ENCODE peak calls at places on chromosomes 11 and 22, in nine cellular contexts. A, E, Y, H, V, W, C, B and I are unnamed samples.

GRCh38 chr11:130381317-130381716 is 47.1 kb downstream of the ADAMTS8 start:
- DNase-seq in A (no peak), E (no peak), Y (no peak), H (no peak), V (peak; percentile 4), W (no peak), C (no peak), B (no peak), I (no peak)

GRCh38 chr11:10751581-10751940 is 515 bp downstream of the CTR9 start:
- DNase-seq in A (peak; percentile 19), E (no peak), Y (no peak), H (peak; percentile 32), V (no peak), W (no peak), C (peak; percentile 14), B (no peak), I (no peak)

GRCh38 chr11:126419801-126420729 is 64.6 kb downstream of the ST3GAL4 start:
- DNase-seq in A (no peak), E (peak; percentile 66), Y (no peak), H (no peak), V (peak; percentile 88), W (no peak), C (no peak), B (no peak), I (peak; percentile 55)

GRCh38 chr11:65611758-65612603 is 2.0 kb downstream of the MAP3K11 start:
- DNase-seq in A (no peak), E (peak; percentile 27), Y (no peak), H (peak; percentile 33), V (no peak), W (no peak), C (no peak), B (no peak), I (no peak)

GRCh38 chr22:44638966-44639739 is 62.9 kb upstream of the PRR5 start:
- DNase-seq in A (peak; percentile 53), E (no peak), Y (no peak), H (peak; percentile 78), V (no peak), W (no peak), C (no peak), B (no peak), I (no peak)

GRCh38 chr11:75445315-75445953 is 12.4 kb upstream of the KLHL35 start:
- DNase-seq in A (peak; percentile 78), E (peak; percentile 28), Y (peak; percentile 85), H (peak; percentile 59), V (peak; percentile 80), W (peak; percentile 22), C (peak; percentile 27), B (no peak), I (no peak)

GRCh38 chr11:14980854-14981253 is 8.7 kb upstream of the CALCA start:
- DNase-seq in A (no peak), E (peak; percentile 83), Y (no peak), H (peak; percentile 96), V (no peak), W (no peak), C (peak; percentile 28), B (no peak), I (peak; percentile 81)

GRCh38 chr11:115616941-115617340 is 112.7 kb upstream of the CADM1 start:
- DNase-seq in A (no peak), E (peak; percentile 95), Y (no peak), H (peak; percentile 45), V (no peak), W (no peak), C (no peak), B (no peak), I (peak; percentile 90)

GRCh38 chr22:37002633-37003032 is 16.6 kb downstream of the TST start:
- DNase-seq in A (no peak), E (no peak), Y (no peak), H (no peak), V (no peak), W (no peak), C (no peak), B (no peak), I (no peak)

GRCh38 chr11:800473-800872 is 2.4 kb upstream of the SLC25A22 start:
- DNase-seq in A (no peak), E (no peak), Y (no peak), H (no peak), V (no peak), W (no peak), C (no peak), B (no peak), I (no peak)

GRCh38 chr22:39456262-39457046 is at the start of gene MGAT3:
- DNase-seq in A (no peak), E (no peak), Y (no peak), H (peak; percentile 17), V (no peak), W (no peak), C (no peak), B (no peak), I (no peak)

GRCh38 chr11:75439495-75440120 is 6.6 kb upstream of the KLHL35 start:
- DNase-seq in A (no peak), E (no peak), Y (no peak), H (no peak), V (no peak), W (no peak), C (no peak), B (no peak), I (no peak)

GRCh38 chr11:100646545-100646944 is 40.5 kb upstream of the ARHGAP42 start:
- DNase-seq in A (no peak), E (no peak), Y (no peak), H (no peak), V (no peak), W (no peak), C (no peak), B (no peak), I (no peak)

GRCh38 chr11:14248577-14248976 is 110.4 kb downstream of the RRAS2 start:
- DNase-seq in A (no peak), E (no peak), Y (peak; percentile 82), H (no peak), V (no peak), W (no peak), C (no peak), B (no peak), I (no peak)

GRCh38 chr11:28699701-28700100 is 591.5 kb downstream of the METTL15 start:
- DNase-seq in A (no peak), E (no peak), Y (no peak), H (no peak), V (no peak), W (no peak), C (no peak), B (no peak), I (no peak)

GRCh38 chr22:44885806-44886360 is 123.9 kb downstream of the PHF21B start:
- DNase-seq in A (no peak), E (no peak), Y (no peak), H (no peak), V (no peak), W (no peak), C (no peak), B (no peak), I (no peak)

GRCh38 chr11:71078482-71078881 is 173.9 kb downstream of the SHANK2 start:
- DNase-seq in A (no peak), E (no peak), Y (no peak), H (peak; percentile 26), V (peak; percentile 14), W (peak; percentile 18), C (peak; percentile 52), B (peak; percentile 74), I (no peak)

GRCh38 chr11:16776716-16777115 is 38.3 kb downstream of the C11orf58 start:
- DNase-seq in A (no peak), E (peak; percentile 91), Y (no peak), H (peak; percentile 18), V (no peak), W (no peak), C (no peak), B (no peak), I (peak; percentile 91)

GRCh38 chr11:80899381-80899780 is 1458.6 kb upstream of the TENM4 start:
- DNase-seq in A (no peak), E (peak; percentile 21), Y (no peak), H (peak; percentile 48), V (no peak), W (no peak), C (peak; percentile 76), B (no peak), I (peak; percentile 8)

GRCh38 chr22:50723991-50724390 is 14.0 kb upstream of the ACR start:
- DNase-seq in A (no peak), E (no peak), Y (no peak), H (no peak), V (no peak), W (no peak), C (no peak), B (no peak), I (no peak)

GRCh38 chr11:103406357-103406756 is 297.1 kb downstream of the DYNC2H1 start:
- DNase-seq in A (no peak), E (no peak), Y (peak; percentile 32), H (no peak), V (no peak), W (no peak), C (no peak), B (no peak), I (no peak)

GRCh38 chr11:73374130-73374529 is 2.1 kb upstream of the RELT start:
- DNase-seq in A (no peak), E (no peak), Y (no peak), H (peak; percentile 54), V (no peak), W (no peak), C (no peak), B (no peak), I (no peak)

GRCh38 chr11:124841765-124842700 is 23.2 kb upstream of the ROBO3 start:
- DNase-seq in A (no peak), E (no peak), Y (peak; percentile 45), H (no peak), V (no peak), W (no peak), C (no peak), B (no peak), I (no peak)
- TF ChIP-seq EZH2 in A (no peak), E (peak; percentile 59), Y (no peak), H (no peak), V (no peak), W (no peak), C (peak; percentile 40), B (no peak), I (no peak)

GRCh38 chr22:19289475-19290161 is 1.9 kb downstream of the CLTCL1 start:
- DNase-seq in A (peak; percentile 23), E (peak; percentile 95), Y (no peak), H (peak; percentile 70), V (peak; percentile 55), W (no peak), C (peak; percentile 67), B (no peak), I (peak; percentile 94)
- H3K4me2 ChIP-seq in A (peak overlapping the region; percentile 94), E (peak overlapping the region; percentile 17), Y (no peak overlapping the region), H (peak overlapping the region; percentile 92), V (no peak overlapping the region), W (no peak overlapping the region), C (peak overlapping the region; percentile 95), B (no peak overlapping the region), I (peak overlapping the region; percentile 92)

DNA sequence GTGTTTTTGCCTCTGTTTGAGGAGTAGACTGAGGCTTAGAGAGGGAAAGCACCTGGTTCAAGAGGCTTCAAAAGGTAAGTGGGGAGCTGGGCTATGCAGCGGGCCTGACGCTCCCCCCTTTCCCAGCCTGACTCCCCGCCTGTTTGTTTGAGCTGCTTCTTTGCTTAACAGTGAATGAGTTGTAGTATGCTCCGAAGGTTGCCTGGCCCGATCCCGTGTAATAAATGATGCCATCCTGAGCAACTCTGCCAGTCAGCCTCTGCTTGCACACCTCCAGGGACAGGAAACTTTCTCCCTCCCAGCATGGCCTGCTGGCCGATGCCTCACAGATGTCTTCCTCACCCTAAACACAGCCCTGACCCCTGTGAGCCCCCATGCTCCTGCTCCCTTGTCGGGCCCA is 45.5 kb upstream of the TTLL12 start:
- DNase-seq in A (no peak), E (no peak), Y (no peak), H (no peak), V (no peak), W (no peak), C (no peak), B (no peak), I (no peak)
- TF ChIP-seq EZH2 in A (no peak), E (no peak), Y (no peak), H (no peak), V (no peak), W (no peak), C (no peak), B (no peak), I (no peak)

GRCh38 chr22:28927526-28928089 is 44.2 kb downstream of the ZNRF3 start:
- DNase-seq in A (no peak), E (no peak), Y (no peak), H (no peak), V (peak; percentile 18), W (no peak), C (no peak), B (no peak), I (no peak)
- H3K4me2 ChIP-seq in A (no peak overlapping the region), E (no peak overlapping the region), Y (no peak overlapping the region), H (no peak overlapping the region), V (peak overlapping the region; percentile 26), W (peak overlapping the region; percentile 19), C (no peak overlapping the region), B (no peak overlapping the region), I (no peak overlapping the region)